ENCODE peak calls at places on chromosome 1, in eight cellular contexts. One of them, this sample, is unnamed.
A peak's percentile ranks its signal among the peaks of the same experiment; 100 is the strongest.

GRCh38 chr1:161835963-161836362 is 69.8 kb downstream of the ATF6 start:
- DNase-seq in EL: peak; percentile 4
- DNase-seq in NCI-H460: no peak
- DNase-seq in AG08395: peak; percentile 11
- DNase-seq in T-helper 1 cell: no peak
- DNase-seq in NCI-H748 treated with DMSO at 0.1 percent for 48 hours: no peak
- DNase-seq in stimulated activated CD4-positive, alpha-beta T cell treated with anti-CD3 and anti-CD28 coated beads, Interleukin-1b, Interleukin-23, amount 100 ng/mL, for 1 hour: no peak
- DNase-seq in WERI-Rb-1: no peak
- DNase-seq in this sample: no peak

GRCh38 chr1:155181371-155182051 is 7.9 kb downstream of the TRIM46 start:
- DNase-seq in EL: no peak
- DNase-seq in NCI-H460: no peak
- DNase-seq in AG08395: no peak
- DNase-seq in T-helper 1 cell: no peak
- DNase-seq in NCI-H748 treated with DMSO at 0.1 percent for 48 hours: no peak
- DNase-seq in stimulated activated CD4-positive, alpha-beta T cell treated with anti-CD3 and anti-CD28 coated beads, Interleukin-1b, Interleukin-23, amount 100 ng/mL, for 1 hour: no peak
- DNase-seq in WERI-Rb-1: peak; percentile 11
- DNase-seq in this sample: no peak

GRCh38 chr1:231734417-231734816 is 107.8 kb downstream of the DISC1 start:
- DNase-seq in EL: no peak
- DNase-seq in NCI-H460: no peak
- DNase-seq in AG08395: no peak
- DNase-seq in T-helper 1 cell: no peak
- DNase-seq in NCI-H748 treated with DMSO at 0.1 percent for 48 hours: no peak
- DNase-seq in stimulated activated CD4-positive, alpha-beta T cell treated with anti-CD3 and anti-CD28 coated beads, Interleukin-1b, Interleukin-23, amount 100 ng/mL, for 1 hour: no peak
- DNase-seq in WERI-Rb-1: no peak
- DNase-seq in this sample: no peak

GRCh38 chr1:169474302-169474701 is 11.4 kb downstream of the SLC19A2 start:
- DNase-seq in EL: no peak
- DNase-seq in NCI-H460: no peak
- DNase-seq in AG08395: no peak
- DNase-seq in T-helper 1 cell: no peak
- DNase-seq in NCI-H748 treated with DMSO at 0.1 percent for 48 hours: no peak
- DNase-seq in stimulated activated CD4-positive, alpha-beta T cell treated with anti-CD3 and anti-CD28 coated beads, Interleukin-1b, Interleukin-23, amount 100 ng/mL, for 1 hour: no peak
- DNase-seq in WERI-Rb-1: no peak
- DNase-seq in this sample: no peak

GRCh38 chr1:211975152-211975941 is 60.0 kb downstream of the INTS7 start:
- DNase-seq in EL: no peak
- DNase-seq in NCI-H460: no peak
- DNase-seq in AG08395: no peak
- DNase-seq in T-helper 1 cell: no peak
- DNase-seq in NCI-H748 treated with DMSO at 0.1 percent for 48 hours: no peak
- DNase-seq in stimulated activated CD4-positive, alpha-beta T cell treated with anti-CD3 and anti-CD28 coated beads, Interleukin-1b, Interleukin-23, amount 100 ng/mL, for 1 hour: no peak
- DNase-seq in WERI-Rb-1: no peak
- DNase-seq in this sample: no peak

GRCh38 chr1:210653771-210654170 is 325.1 kb downstream of the HHAT start:
- DNase-seq in EL: peak; percentile 17
- DNase-seq in NCI-H460: no peak
- DNase-seq in AG08395: no peak
- DNase-seq in T-helper 1 cell: no peak
- DNase-seq in NCI-H748 treated with DMSO at 0.1 percent for 48 hours: no peak
- DNase-seq in stimulated activated CD4-positive, alpha-beta T cell treated with anti-CD3 and anti-CD28 coated beads, Interleukin-1b, Interleukin-23, amount 100 ng/mL, for 1 hour: no peak
- DNase-seq in WERI-Rb-1: no peak
- DNase-seq in this sample: no peak

GRCh38 chr1:243455760-243456651 is 200.2 kb downstream of the SDCCAG8 start:
- DNase-seq in EL: no peak
- DNase-seq in NCI-H460: no peak
- DNase-seq in AG08395: no peak
- DNase-seq in T-helper 1 cell: no peak
- DNase-seq in NCI-H748 treated with DMSO at 0.1 percent for 48 hours: no peak
- DNase-seq in stimulated activated CD4-positive, alpha-beta T cell treated with anti-CD3 and anti-CD28 coated beads, Interleukin-1b, Interleukin-23, amount 100 ng/mL, for 1 hour: no peak
- DNase-seq in WERI-Rb-1: no peak
- DNase-seq in this sample: peak; percentile 37

GRCh38 chr1:99645699-99646531 is at the start of gene PALMD:
- DNase-seq in EL: peak; percentile 28
- DNase-seq in NCI-H460: peak; percentile 44
- DNase-seq in AG08395: peak; percentile 21
- DNase-seq in T-helper 1 cell: no peak
- DNase-seq in NCI-H748 treated with DMSO at 0.1 percent for 48 hours: no peak
- DNase-seq in stimulated activated CD4-positive, alpha-beta T cell treated with anti-CD3 and anti-CD28 coated beads, Interleukin-1b, Interleukin-23, amount 100 ng/mL, for 1 hour: no peak
- DNase-seq in WERI-Rb-1: peak; percentile 61
- DNase-seq in this sample: peak; percentile 76

GRCh38 chr1:207890136-207890738 is 20.7 kb downstream of the CD34 start:
- DNase-seq in EL: peak; percentile 92
- DNase-seq in NCI-H460: no peak
- DNase-seq in AG08395: peak; percentile 89
- DNase-seq in T-helper 1 cell: no peak
- DNase-seq in NCI-H748 treated with DMSO at 0.1 percent for 48 hours: no peak
- DNase-seq in stimulated activated CD4-positive, alpha-beta T cell treated with anti-CD3 and anti-CD28 coated beads, Interleukin-1b, Interleukin-23, amount 100 ng/mL, for 1 hour: no peak
- DNase-seq in WERI-Rb-1: no peak
- DNase-seq in this sample: no peak

GRCh38 chr1:48953617-48954016 is 176.9 kb upstream of the BEND5 start:
- DNase-seq in EL: no peak
- DNase-seq in NCI-H460: no peak
- DNase-seq in AG08395: no peak
- DNase-seq in T-helper 1 cell: no peak
- DNase-seq in NCI-H748 treated with DMSO at 0.1 percent for 48 hours: no peak
- DNase-seq in stimulated activated CD4-positive, alpha-beta T cell treated with anti-CD3 and anti-CD28 coated beads, Interleukin-1b, Interleukin-23, amount 100 ng/mL, for 1 hour: no peak
- DNase-seq in WERI-Rb-1: no peak
- DNase-seq in this sample: no peak

GRCh38 chr1:115430717-115431116 is 92.7 kb upstream of the NGF start:
- DNase-seq in EL: peak; percentile 97
- DNase-seq in NCI-H460: peak; percentile 62
- DNase-seq in AG08395: peak; percentile 93
- DNase-seq in T-helper 1 cell: no peak
- DNase-seq in NCI-H748 treated with DMSO at 0.1 percent for 48 hours: peak; percentile 26
- DNase-seq in stimulated activated CD4-positive, alpha-beta T cell treated with anti-CD3 and anti-CD28 coated beads, Interleukin-1b, Interleukin-23, amount 100 ng/mL, for 1 hour: no peak
- DNase-seq in WERI-Rb-1: no peak
- DNase-seq in this sample: peak; percentile 33

GRCh38 chr1:156742017-156742416 is 1.1 kb upstream of the MRPL24 start:
- DNase-seq in EL: no peak
- DNase-seq in NCI-H460: no peak
- DNase-seq in AG08395: no peak
- DNase-seq in T-helper 1 cell: no peak
- DNase-seq in NCI-H748 treated with DMSO at 0.1 percent for 48 hours: no peak
- DNase-seq in stimulated activated CD4-positive, alpha-beta T cell treated with anti-CD3 and anti-CD28 coated beads, Interleukin-1b, Interleukin-23, amount 100 ng/mL, for 1 hour: no peak
- DNase-seq in WERI-Rb-1: no peak
- DNase-seq in this sample: peak; percentile 33

GRCh38 chr1:174682419-174683008 is 234.8 kb downstream of the GPR52 start:
- DNase-seq in EL: peak; percentile 41
- DNase-seq in NCI-H460: no peak
- DNase-seq in AG08395: peak; percentile 18
- DNase-seq in T-helper 1 cell: no peak
- DNase-seq in NCI-H748 treated with DMSO at 0.1 percent for 48 hours: no peak
- DNase-seq in stimulated activated CD4-positive, alpha-beta T cell treated with anti-CD3 and anti-CD28 coated beads, Interleukin-1b, Interleukin-23, amount 100 ng/mL, for 1 hour: no peak
- DNase-seq in WERI-Rb-1: no peak
- DNase-seq in this sample: no peak

This sample was measured in NCI-H1417.